ENCODE peak calls at places on chromosomes 11 and 22, in six cellular contexts. K is GM13976; T is activated CD4-positive, alpha-beta T cell treated with anti-CD3 and anti-CD28 coated beads, Interleukin-2, amount 50 U/mL, for 24 hours; M is stimulated activated CD4-positive, alpha-beta T cell treated with anti-CD3 and anti-CD28 coated beads, Interleukin-4, amount 100 ng/mL, for 48 hours; P is amniotic stem cell; W is germinal center. G is an unnamed sample.
A peak's percentile ranks its signal among the peaks of the same experiment; 100 is the strongest.

GRCh38 chr22:45852826-45853225 is 124.1 kb downstream of the WNT7B start:
- DNase-seq in P (no peak), M (no peak), T (no peak), K (no peak), W (no peak), G (no peak)

GRCh38 chr22:45318558-45319318 is 9.0 kb downstream of the FAM118A start:
- DNase-seq in P (peak; percentile 57), T (no peak), M (no peak), K (peak; percentile 68), W (no peak), G (no peak)

GRCh38 chr11:70545626-70545945 is 147.3 kb downstream of the CTTN start:
- DNase-seq in P (no peak), M (no peak), K (no peak), W (no peak), T (no peak), G (no peak)

GRCh38 chr11:31005202-31005601 is 364.3 kb downstream of the DCDC1 start:
- DNase-seq in P (no peak), K (no peak), M (no peak), T (no peak), W (no peak), G (no peak)

GRCh38 chr11:46389450-46390330 is 1.9 kb downstream of the CHRM4 start:
- DNase-seq in M (peak; percentile 68), P (no peak), T (no peak), W (peak; percentile 81), K (peak; percentile 89), G (peak; percentile 81)

GRCh38 chr11:2577071-2578005 is 122.5 kb downstream of the KCNQ1OT1 start:
- DNase-seq in M (no peak), W (no peak), K (no peak), P (no peak), T (no peak), G (no peak)

GRCh38 chr11:134510641-134511040 is 98.6 kb upstream of the B3GAT1 start:
- DNase-seq in W (no peak), K (no peak), M (no peak), T (no peak), P (no peak), G (no peak)

GRCh38 chr11:34358666-34359547 is 1.1 kb upstream of the ABTB2 start:
- DNase-seq in P (peak; percentile 47), K (peak; percentile 75), M (peak; percentile 57), W (peak; percentile 71), T (peak; percentile 66), G (peak; percentile 81)

GRCh38 chr22:36036167-36036624 is 7.6 kb upstream of the RBFOX2 start:
- DNase-seq in T (no peak), M (no peak), W (no peak), K (no peak), P (no peak), G (peak; percentile 77)

GRCh38 chr11:124886978-124887666 is 10.5 kb downstream of the ROBO4 start:
- DNase-seq in M (no peak), W (no peak), K (no peak), P (no peak), T (no peak), G (no peak)

GRCh38 chr11:23311986-23312940 is 452.0 kb upstream of the CCDC179 start:
- DNase-seq in P (no peak), K (no peak), M (no peak), T (no peak), W (no peak), G (no peak)

GRCh38 chr22:25898707-25899365 is 156.8 kb downstream of the MYO18B start:
- DNase-seq in W (peak; percentile 23), T (no peak), K (peak; percentile 17), P (no peak), M (no peak), G (no peak)

GRCh38 chr11:116777056-116777455 is 4.3 kb upstream of the BUD13 start:
- DNase-seq in K (no peak), T (no peak), M (no peak), W (no peak), P (no peak), G (no peak)

GRCh38 chr11:123559418-123559817 is 95.0 kb downstream of the SCN3B start:
- DNase-seq in M (no peak), W (peak; percentile 38), K (no peak), P (no peak), T (no peak), G (peak; percentile 78)

GRCh38 chr11:111206472-111206871 is 39.1 kb upstream of the POU2AF2 start:
- DNase-seq in P (no peak), T (no peak), W (no peak), M (no peak), K (no peak), G (no peak)

GRCh38 chr11:64237484-64237951 is 3.1 kb downstream of the VEGFB start:
- DNase-seq in W (no peak), T (no peak), K (no peak), M (no peak), P (no peak), G (peak; percentile 94)

GRCh38 chr11:6099577-6099976 is 7.9 kb upstream of the OR56B4 start:
- DNase-seq in P (no peak), W (no peak), K (no peak), M (no peak), T (no peak), G (no peak)

GRCh38 chr22:50171319-50171964 is 911 bp downstream of the PANX2 start:
- DNase-seq in M (no peak), P (no peak), W (no peak), T (no peak), K (no peak), G (no peak)

GRCh38 chr11:131274233-131274632 is 96.2 kb upstream of the NTM start:
- DNase-seq in T (no peak), W (no peak), K (no peak), M (no peak), P (no peak), G (no peak)

GRCh38 chr11:9362393-9362863 is 22.0 kb upstream of the IPO7 start:
- DNase-seq in M (no peak), K (no peak), T (no peak), P (no peak), W (no peak), G (no peak)

GRCh38 chr11:68890490-68891231 is 13.0 kb downstream of the MRPL21 start:
- DNase-seq in K (no peak), T (no peak), P (peak; percentile 69), M (no peak), W (no peak), G (peak; percentile 5)

GRCh38 chr11:129277216-129277838 is 85.2 kb upstream of the ARHGAP32 start:
- DNase-seq in P (no peak), W (no peak), T (no peak), M (no peak), K (no peak), G (no peak)

GRCh38 chr11:37841016-37841415 is 1243.0 kb upstream of the RAG2 start:
- DNase-seq in K (no peak), T (no peak), P (no peak), W (no peak), M (no peak), G (no peak)

GRCh38 chr11:72409458-72409857 is 24.9 kb downstream of the CLPB start:
- DNase-seq in T (no peak), P (no peak), W (no peak), K (no peak), M (no peak), G (no peak)

GRCh38 chr11:132140056-132140455 is 769.6 kb downstream of the NTM start:
- DNase-seq in K (no peak), T (no peak), W (no peak), P (no peak), M (no peak), G (peak; percentile 39)

GRCh38 chr11:65488273-65489058 is 10.4 kb upstream of the MALAT1 start:
- DNase-seq in W (no peak), K (peak; percentile 37), T (no peak), M (no peak), P (no peak), G (no peak)

GRCh38 chr11:42077794-42078193 is 618.3 kb upstream of the LRRC4C start:
- DNase-seq in W (no peak), P (no peak), K (no peak), T (no peak), M (no peak), G (no peak)

GRCh38 chr22:30195245-30196140 is 51.1 kb downstream of the LIF start:
- DNase-seq in M (no peak), T (no peak), W (no peak), K (peak; percentile 6), P (no peak), G (no peak)

GRCh38 chr11:36631704-36632287 is 33.8 kb upstream of the RAG2 start:
- DNase-seq in W (no peak), M (no peak), P (no peak), K (peak; percentile 30), T (no peak), G (no peak)

GRCh38 chr11:61028135-61028729 is 56.8 kb downstream of the CD6 start:
- DNase-seq in P (no peak), T (peak; percentile 83), K (no peak), W (no peak), M (peak; percentile 74), G (peak; percentile 53)

GRCh38 chr11:116740741-116741140 is 32.0 kb downstream of the BUD13 start:
- DNase-seq in T (no peak), K (no peak), M (no peak), W (no peak), P (no peak), G (no peak)